ENCODE peak calls at places on chromosomes 4 and X, in eight cellular contexts. M, G, B, P, Z, U, V and K are unnamed samples.

GRCh38 chr4:166400270-166400894 is 527.3 kb downstream of the TLL1 start:
- DNase-seq in Z (peak; percentile 48), V (no peak), B (no peak), U (no peak), M (no peak), G (no peak), P (no peak), K (no peak)

GRCh38 chr4:180827193-180827592 is 1416.0 kb upstream of the TENM3 start:
- DNase-seq in Z (no peak), M (peak; percentile 56), B (no peak), U (peak; percentile 5), V (peak; percentile 37), G (no peak), P (peak; percentile 5), K (peak; percentile 33)

GRCh38 chr4:24771241-24771640 is 24.1 kb upstream of the SOD3 start:
- DNase-seq in B (no peak), G (no peak), U (no peak), M (peak; percentile 56), V (no peak), P (no peak), Z (peak; percentile 6), K (no peak)

GRCh38 chr4:6626066-6626465 is 14.4 kb upstream of the MRFAP1 start:
- DNase-seq in B (peak; percentile 54), U (no peak), G (no peak), Z (no peak), P (no peak), V (no peak), M (no peak), K (no peak)

GRCh38 chr4:91302120-91302519 is 1001.6 kb upstream of the GRID2 start:
- DNase-seq in Z (no peak), M (no peak), U (no peak), P (no peak), B (no peak), V (no peak), G (no peak), K (no peak)

GRCh38 chr4:76640252-76640925 is 205.4 kb downstream of the SHROOM3 start:
- DNase-seq in B (no peak), Z (peak; percentile 86), P (no peak), G (no peak), M (no peak), U (no peak), V (no peak), K (no peak)

GRCh38 chr4:139603576-139604387 is 47.8 kb upstream of the SETD7 start:
- DNase-seq in G (peak; percentile 10), B (no peak), V (peak; percentile 72), Z (peak; percentile 23), U (peak; percentile 67), M (peak; percentile 73), P (no peak), K (peak; percentile 67)

GRCh38 chrX:28278236-28278635 is 297.0 kb upstream of the DCAF8L1 start:
- DNase-seq in B (no peak), M (no peak), G (no peak), U (no peak), Z (no peak), V (no peak), P (no peak), K (no peak)

GRCh38 chrX:38768079-38768478 is 33.2 kb upstream of the MID1IP1 start:
- DNase-seq in V (peak; percentile 34), Z (peak; percentile 49), M (peak; percentile 31), G (no peak), B (no peak), P (no peak), U (no peak), K (peak; percentile 35)

GRCh38 chr4:25258980-25259578 is 25.2 kb downstream of the PI4K2B start:
- DNase-seq in B (no peak), V (no peak), U (no peak), Z (no peak), G (no peak), M (peak; percentile 53), P (no peak), K (peak; percentile 73)

GRCh38 chr4:140395668-140396067 is 22.2 kb downstream of the SCOC start:
- DNase-seq in M (peak; percentile 1), V (no peak), G (no peak), B (no peak), Z (no peak), P (no peak), U (no peak), K (no peak)

GRCh38 chr4:51853027-51853682 is 10.2 kb downstream of the DCUN1D4 start:
- DNase-seq in U (peak; percentile 71), Z (no peak), B (no peak), G (no peak), P (no peak), M (no peak), V (no peak), K (no peak)

GRCh38 chr4:3640587-3640962 is 108.4 kb upstream of the LRPAP1 start:
- DNase-seq in U (no peak), P (no peak), M (peak; percentile 21), V (no peak), Z (no peak), B (no peak), G (no peak), K (peak; percentile 29)

GRCh38 chr4:181959121-181959520 is 284.1 kb upstream of the TENM3 start:
- DNase-seq in P (no peak), B (no peak), V (no peak), G (no peak), M (peak; percentile 87), U (no peak), Z (no peak), K (peak; percentile 80)